ENCODE peak calls at places on chromosomes 5 and 9, in nine cellular contexts. Q, Y, R, U, I, G, T, V and N are unnamed samples. For H3K9me3, the result is how much of the 10 kb centered on the place peaks cover.

GRCh38 chr5:97735209-97735608 is 552.2 kb upstream of the RIOK2 start:
- DNase-seq in Q (peak), Y (no peak), R (no peak), U (no peak), I (peak), G (no peak), T (no peak), V (peak), N (peak)

GRCh38 chr9:101791938-101792337 is 53.5 kb upstream of the GRIN3A start:
- DNase-seq in Q (no peak), Y (peak), R (no peak), U (peak), I (peak), G (peak), T (peak), V (no peak), N (no peak)

GRCh38 chr5:170498811-170499210 is 5.0 kb upstream of the KCNIP1 start:
- DNase-seq in Q (no peak), Y (no peak), R (no peak), U (no peak), I (no peak), G (no peak), T (no peak), V (no peak), N (no peak)

GRCh38 chr5:143376911-143377838 is 26.3 kb downstream of the NR3C1 start:
- DNase-seq in Q (peak), Y (no peak), R (no peak), U (peak), I (peak), G (no peak), T (peak), V (no peak), N (no peak)

GRCh38 chr5:87413116-87413645 is 451 bp upstream of the CCNH start:
- DNase-seq in Q (no peak), Y (no peak), R (no peak), U (no peak), I (peak), G (no peak), T (no peak), V (no peak), N (no peak)

GRCh38 chr9:63816742-63817621 is 1468.0 kb downstream of the FOXD4L5 start:
- DNase-seq in Q (peak), Y (no peak), R (peak), U (peak), I (peak), G (peak), T (peak), V (peak), N (peak)

GRCh38 chr5:113092683-113093082 is 116.1 kb downstream of the DCP2 start:
- DNase-seq in Q (no peak), Y (no peak), R (peak), U (no peak), I (no peak), G (no peak), T (no peak), V (no peak), N (no peak)

GRCh38 chr5:97840643-97841042 is 657.6 kb upstream of the RIOK2 start:
- DNase-seq in Q (peak), Y (no peak), R (no peak), U (no peak), I (peak), G (no peak), T (no peak), V (no peak), N (no peak)

GRCh38 chr5:171524461-171524860 is 105.0 kb downstream of the FGF18 start:
- DNase-seq in Q (no peak), Y (no peak), R (no peak), U (no peak), I (no peak), G (peak), T (no peak), V (no peak), N (no peak)

GRCh38 chr9:71767421-71768321 is 642 bp downstream of the CEMIP2 start:
- DNase-seq in Q (peak), Y (no peak), R (no peak), U (peak), I (no peak), G (no peak), T (no peak), V (peak), N (no peak)

GRCh38 chr5:158126442-158127399 is 267.8 kb upstream of the CLINT1 start:
- DNase-seq in Q (no peak), Y (no peak), R (no peak), U (no peak), I (no peak), G (no peak), T (no peak), V (peak), N (no peak)

GRCh38 chr5:172370648-172371248 is 83.6 kb downstream of the SH3PXD2B start:
- DNase-seq in Q (peak), Y (peak), R (peak), U (peak), I (peak), G (no peak), T (peak), V (peak), N (peak)

GRCh38 chr9:113901196-113901818 is 25.2 kb downstream of the ZNF618 start:
- DNase-seq in Q (no peak), Y (no peak), R (no peak), U (no peak), I (no peak), G (no peak), T (no peak), V (no peak), N (no peak)

GRCh38 chr5:180850434-180851078 is 10.5 kb downstream of the ZFP62 start:
- DNase-seq in Q (no peak), Y (no peak), R (no peak), U (no peak), I (no peak), G (no peak), T (no peak), V (no peak), N (no peak)

GRCh38 chr5:180853121-180853520 is 8.0 kb downstream of the ZFP62 start:
- DNase-seq in Q (no peak), Y (no peak), R (no peak), U (no peak), I (no peak), G (no peak), T (no peak), V (no peak), N (no peak)

GRCh38 chr5:180849827-180850226 is 11.2 kb downstream of the ZFP62 start:
- DNase-seq in Q (no peak), Y (no peak), R (no peak), U (no peak), I (no peak), G (no peak), T (no peak), V (no peak), N (no peak)

GRCh38 chr5:180852510-180852909 is 8.6 kb downstream of the ZFP62 start:
- DNase-seq in Q (peak), Y (no peak), R (no peak), U (no peak), I (no peak), G (no peak), T (no peak), V (no peak), N (no peak)

DNA sequence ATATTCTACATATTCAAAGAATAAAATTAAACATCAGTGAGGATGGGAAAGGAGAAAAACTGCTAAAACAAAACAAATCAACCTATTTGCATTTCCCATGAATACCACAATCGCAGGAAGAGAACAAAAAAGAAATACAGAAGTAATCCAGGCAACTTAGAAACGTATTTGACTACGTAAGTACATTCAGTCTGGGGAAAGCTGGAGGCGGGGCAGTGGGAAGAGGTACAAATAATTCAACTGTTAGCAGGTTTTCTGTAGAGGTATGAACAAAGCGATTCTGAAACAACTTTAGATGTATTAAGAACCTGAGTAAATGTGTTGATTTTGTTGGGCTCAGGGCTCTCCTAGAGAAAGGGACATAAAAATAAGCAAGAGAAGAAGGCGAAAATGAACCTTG is 7.6 kb downstream of the ZFP62 start:
- DNase-seq in Q (no peak), Y (no peak), R (no peak), U (no peak), I (no peak), G (no peak), T (no peak), V (no peak), N (no peak)
- H3K9me3 ChIP-seq in Q (under half), Y (half or more), R (under half), U (under half), I (under half), G (under half), T (under half), V (under half), N (under half)

GRCh38 chr9:124502711-124503702 is 4.2 kb downstream of the NR5A1 start:
- DNase-seq in Q (no peak), Y (no peak), R (no peak), U (no peak), I (no peak), G (peak), T (no peak), V (no peak), N (no peak)

GRCh38 chr9:124505901-124506346 is 1.3 kb downstream of the NR5A1 start:
- DNase-seq in Q (no peak), Y (no peak), R (no peak), U (no peak), I (no peak), G (peak), T (no peak), V (no peak), N (no peak)

GRCh38 chr9:124505006-124505900 is 1.9 kb downstream of the NR5A1 start:
- DNase-seq in Q (no peak), Y (no peak), R (no peak), U (no peak), I (no peak), G (peak), T (peak), V (no peak), N (no peak)

GRCh38 chr9:124503713-124504529 is 3.3 kb downstream of the NR5A1 start:
- DNase-seq in Q (no peak), Y (no peak), R (no peak), U (no peak), I (no peak), G (peak), T (no peak), V (no peak), N (no peak)

DNA sequence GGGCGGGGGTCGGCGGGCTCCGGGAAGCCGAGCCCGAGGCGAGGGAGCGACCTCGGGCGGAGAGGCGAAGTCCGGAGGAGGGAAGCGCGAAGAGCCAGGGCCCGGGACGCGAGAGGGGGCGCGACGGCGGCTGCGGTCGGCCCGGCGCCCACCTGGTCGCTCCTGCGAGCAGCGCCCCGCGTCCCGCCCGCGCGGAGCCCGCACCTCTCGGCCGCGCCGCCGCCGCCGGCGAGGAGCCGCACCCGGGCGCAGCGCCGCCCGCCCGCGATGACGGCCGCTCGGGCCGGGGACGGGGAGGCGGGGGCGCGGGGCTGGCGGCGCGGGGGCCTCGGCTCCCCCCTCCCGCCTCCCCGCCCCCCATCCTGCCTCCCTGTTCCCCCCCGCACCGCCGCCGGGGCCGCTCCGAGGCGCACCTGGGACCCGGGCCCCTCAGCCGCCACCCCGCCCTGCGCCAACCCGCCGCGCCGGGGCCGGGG is 2.6 kb downstream of the NR5A1 start:
- DNase-seq in Q (no peak), Y (no peak), R (no peak), U (no peak), I (no peak), G (peak), T (no peak), V (no peak), N (no peak)
- H3K4me3 ChIP-seq in Q (no peak), Y (peak), R (no peak), U (no peak), I (no peak), G (no peak), T (peak), V (no peak), N (no peak)

DNA sequence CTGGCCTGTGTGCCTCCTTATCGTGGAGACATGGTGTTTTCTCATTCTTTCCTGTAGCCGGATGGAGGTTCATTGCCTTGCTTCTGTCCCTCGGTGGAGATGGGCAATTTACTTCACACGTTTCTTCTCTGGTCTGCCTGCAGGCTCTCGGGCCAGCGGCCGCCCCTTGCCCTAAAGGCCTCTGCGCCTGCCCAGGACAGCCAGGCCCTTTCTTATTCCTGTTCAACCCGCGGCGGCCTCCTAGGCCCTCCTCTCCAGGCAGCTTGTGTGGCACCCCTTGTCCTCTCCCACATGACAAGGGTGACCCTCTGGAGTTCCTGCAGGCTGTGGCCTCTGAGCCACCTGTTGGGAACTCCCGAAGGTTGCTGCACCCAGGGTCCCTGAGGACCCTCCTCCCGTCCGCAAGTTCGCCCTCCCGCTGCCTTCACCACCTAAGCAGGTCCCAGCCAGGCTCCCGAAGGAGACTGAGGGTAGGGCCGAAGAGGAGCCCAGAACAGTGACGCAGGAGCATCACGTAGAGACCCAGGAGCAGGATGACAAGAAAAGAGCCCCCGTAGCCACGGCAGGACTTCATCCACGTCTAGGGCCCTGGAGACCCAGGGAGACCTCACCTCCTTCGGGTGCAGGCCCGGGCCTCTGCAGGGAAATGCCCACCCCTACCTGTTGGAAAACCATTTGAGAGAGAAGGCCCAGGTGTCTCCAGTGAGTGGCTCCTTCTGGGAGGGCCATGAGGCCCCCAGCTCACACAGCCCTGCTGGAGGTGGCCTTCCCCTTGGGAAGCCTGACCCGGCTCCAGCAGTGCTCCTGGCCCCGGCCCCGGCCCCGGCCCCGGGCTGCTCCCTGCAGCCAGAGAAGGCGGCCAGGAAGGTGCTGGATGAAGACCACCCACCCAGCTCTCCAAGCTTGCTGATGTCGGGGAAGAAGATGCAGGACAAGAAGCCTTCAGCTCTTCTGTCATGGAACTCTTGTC is 291.4 kb downstream of the TLE4 start:
- DNase-seq in Q (no peak), Y (no peak), R (no peak), U (no peak), I (no peak), G (no peak), T (no peak), V (no peak), N (no peak)
- H3K9me3 ChIP-seq in Q (under half), Y (under half), R (under half), U (under half), I (under half), G (under half), T (under half), V (under half), N (under half)

GRCh38 chr9:96048954-96049831 is 173.7 kb downstream of the ERCC6L2 start:
- DNase-seq in Q (no peak), Y (no peak), R (peak), U (no peak), I (no peak), G (no peak), T (no peak), V (no peak), N (no peak)

GRCh38 chr9:96050048-96050875 is 174.8 kb downstream of the ERCC6L2 start:
- DNase-seq in Q (no peak), Y (no peak), R (no peak), U (no peak), I (no peak), G (no peak), T (no peak), V (no peak), N (no peak)

GRCh38 chr9:96047741-96048115 is 172.2 kb downstream of the ERCC6L2 start:
- DNase-seq in Q (no peak), Y (no peak), R (no peak), U (no peak), I (no peak), G (no peak), T (no peak), V (no peak), N (no peak)

GRCh38 chr9:96047116-96047639 is 171.7 kb downstream of the ERCC6L2 start:
- DNase-seq in Q (no peak), Y (no peak), R (no peak), U (no peak), I (no peak), G (no peak), T (no peak), V (no peak), N (no peak)

GRCh38 chr9:96048116-96048953 is 172.8 kb downstream of the ERCC6L2 start:
- DNase-seq in Q (no peak), Y (no peak), R (no peak), U (no peak), I (no peak), G (peak), T (peak), V (peak), N (no peak)
- H3K4me3 ChIP-seq in Q (no peak), Y (no peak), R (peak), U (no peak), I (no peak), G (no peak), T (no peak), V (no peak), N (no peak)

GRCh38 chr5:9588254-9588653 is 41.9 kb downstream of the TAS2R1 start:
- DNase-seq in Q (no peak), Y (no peak), R (no peak), U (no peak), I (no peak), G (no peak), T (no peak), V (no peak), N (no peak)
- H3K9me3 ChIP-seq in Q (under half), Y (under half), R (under half), U (under half), I (under half), G (under half), T (under half), V (under half), N (under half)

DNA sequence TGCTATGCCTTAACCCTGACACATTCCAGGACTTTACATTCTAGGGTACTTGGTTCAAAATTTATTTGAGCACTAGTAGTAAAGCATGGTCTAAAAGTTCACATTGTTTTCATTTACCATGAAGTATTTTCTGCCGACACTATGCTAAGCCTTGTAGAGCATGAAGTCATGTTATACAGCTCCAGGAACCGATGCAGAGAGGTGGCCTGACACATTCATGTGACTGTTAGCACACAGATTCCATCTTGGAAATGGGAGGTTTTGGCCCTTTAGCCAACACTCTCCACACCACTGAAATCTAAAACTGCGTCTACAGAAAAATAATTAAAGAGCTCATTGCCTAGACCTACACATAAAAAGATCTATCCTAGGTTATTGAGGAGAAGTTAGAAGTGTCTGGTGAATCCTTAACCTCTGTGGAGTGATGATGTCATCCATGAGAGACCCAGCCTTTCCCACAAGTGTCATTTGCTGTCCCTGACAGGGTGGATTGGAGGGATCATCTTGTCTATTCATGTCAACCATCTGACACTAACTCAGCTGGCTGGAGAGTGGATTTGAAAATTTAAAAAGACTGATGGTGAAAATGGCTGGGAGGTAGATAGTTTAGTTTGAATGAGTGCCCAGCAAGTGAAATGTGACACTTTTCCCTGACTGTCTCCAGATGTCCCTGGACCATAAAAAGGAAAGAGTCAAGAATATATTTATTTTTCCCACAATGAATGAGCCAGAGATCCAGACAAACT is 1.3 kb downstream of the RANBP3L start:
- DNase-seq in Q (peak), Y (no peak), R (no peak), U (no peak), I (no peak), G (no peak), T (no peak), V (peak), N (no peak)
- H3K4me3 ChIP-seq in Q (no peak), Y (no peak), R (peak), U (no peak), I (no peak), G (no peak), T (no peak), V (no peak), N (no peak)

DNA sequence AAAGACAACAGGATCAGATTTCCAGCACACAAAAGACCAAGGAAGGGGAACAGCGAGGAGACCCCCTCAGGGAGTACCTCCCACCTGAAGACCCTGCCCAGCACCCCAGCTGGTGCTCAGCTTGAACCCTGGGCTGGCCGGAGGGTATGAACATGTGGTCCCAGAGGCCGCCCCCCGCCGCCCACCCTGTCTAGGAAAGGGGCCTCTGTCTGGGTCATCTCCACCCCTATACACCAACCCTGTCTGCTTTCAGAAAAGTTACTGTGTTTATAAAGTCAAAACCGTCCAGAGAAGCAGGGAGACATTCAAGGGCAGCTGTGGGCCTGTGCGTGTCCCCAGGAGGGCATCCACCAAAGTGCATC is 72.2 kb downstream of the ADAMTS2 start:
- DNase-seq in Q (no peak), Y (no peak), R (peak), U (no peak), I (no peak), G (no peak), T (no peak), V (no peak), N (no peak)
- H3K9me3 ChIP-seq in Q (under half), Y (under half), R (under half), U (under half), I (under half), G (under half), T (under half), V (under half), N (under half)

GRCh38 chr9:16196206-16196605 is 643.4 kb downstream of the CCDC171 start:
- DNase-seq in Q (peak), Y (no peak), R (no peak), U (no peak), I (peak), G (no peak), T (no peak), V (no peak), N (no peak)

GRCh38 chr9:16191237-16191636 is 638.4 kb downstream of the CCDC171 start:
- DNase-seq in Q (peak), Y (no peak), R (no peak), U (no peak), I (no peak), G (no peak), T (no peak), V (peak), N (no peak)

GRCh38 chr9:16197578-16198370 is 644.9 kb downstream of the CCDC171 start:
- DNase-seq in Q (peak), Y (no peak), R (no peak), U (no peak), I (peak), G (peak), T (no peak), V (peak), N (no peak)

GRCh38 chr9:16192403-16193017 is 639.7 kb downstream of the CCDC171 start:
- DNase-seq in Q (peak), Y (no peak), R (no peak), U (no peak), I (peak), G (no peak), T (no peak), V (peak), N (no peak)

GRCh38 chr9:16191691-16192402 is 639.0 kb downstream of the CCDC171 start:
- DNase-seq in Q (peak), Y (peak), R (peak), U (peak), I (peak), G (peak), T (peak), V (peak), N (peak)
- H3K4me3 ChIP-seq in Q (peak), Y (no peak), R (no peak), U (no peak), I (peak), G (peak), T (no peak), V (no peak), N (no peak)

GRCh38 chr5:141196363-141196762 is 3.1 kb upstream of the PCDHB11 start:
- DNase-seq in Q (no peak), Y (no peak), R (no peak), U (no peak), I (no peak), G (no peak), T (no peak), V (no peak), N (no peak)

GRCh38 chr5:141199359-141200235 is at the start of gene PCDHB11:
- DNase-seq in Q (no peak), Y (peak), R (no peak), U (no peak), I (no peak), G (peak), T (peak), V (no peak), N (no peak)
- H3K9me3 ChIP-seq in Q (under half), Y (under half), R (half or more), U (under half), I (under half), G (under half), T (under half), V (under half), N (under half)